ENCODE peak calls at places on chromosomes 5 and 9, in seven cellular contexts. Y, Z, X, B, P, W and V are unnamed samples.

GRCh38 chr9:88460583-88461332 is 72.5 kb downstream of the SPIN1 start:
- DNase-seq in Y (no peak), Z (no peak), X (no peak), B (no peak), P (no peak), W (no peak), V (peak; percentile 11)

GRCh38 chr5:80246995-80247729 is 8.7 kb downstream of the SERINC5 start:
- DNase-seq in Y (peak; percentile 89), Z (peak; percentile 73), X (no peak), B (peak; percentile 97), P (peak; percentile 41), W (peak; percentile 49), V (peak; percentile 89)

GRCh38 chr5:10354048-10354872 is 765 bp downstream of the MARCHF6 start:
- DNase-seq in Y (peak; percentile 75), Z (peak; percentile 55), X (no peak), B (no peak), P (peak; percentile 80), W (no peak), V (peak; percentile 47)

GRCh38 chr9:91939953-91940352 is 10.1 kb downstream of the ROR2 start:
- DNase-seq in Y (no peak), Z (no peak), X (no peak), B (no peak), P (no peak), W (no peak), V (no peak)

GRCh38 chr9:100427366-100428263 is 672 bp downstream of the MSANTD3 start:
- DNase-seq in Y (peak; percentile 75), Z (peak; percentile 57), X (no peak), B (no peak), P (peak; percentile 42), W (peak; percentile 57), V (peak; percentile 65)

GRCh38 chr5:142529626-142530278 is 156.1 kb downstream of the FGF1 start:
- DNase-seq in Y (no peak), Z (no peak), X (no peak), B (no peak), P (no peak), W (no peak), V (peak; percentile 61)

GRCh38 chr5:171628344-171628743 is 157.3 kb upstream of the SMIM23 start:
- DNase-seq in Y (no peak), Z (no peak), X (peak; percentile 29), B (no peak), P (no peak), W (peak; percentile 25), V (peak; percentile 60)

GRCh38 chr9:127341152-127341551 is 55.8 kb upstream of the SLC2A8 start:
- DNase-seq in Y (no peak), Z (no peak), X (no peak), B (no peak), P (no peak), W (no peak), V (no peak)

GRCh38 chr5:442335-443238 is at the start of gene EXOC3:
- DNase-seq in Y (peak; percentile 92), Z (peak; percentile 82), X (peak; percentile 77), B (no peak), P (peak; percentile 86), W (peak; percentile 55), V (peak; percentile 63)

GRCh38 chr9:113645224-113645971 is 181.9 kb downstream of the RGS3 start:
- DNase-seq in Y (no peak), Z (no peak), X (peak; percentile 38), B (no peak), P (no peak), W (no peak), V (no peak)

GRCh38 chr9:134500931-134501265 is 140.7 kb upstream of the COL5A1 start:
- DNase-seq in Y (no peak), Z (no peak), X (no peak), B (no peak), P (no peak), W (no peak), V (no peak)

GRCh38 chr5:65076251-65076869 is 307.6 kb downstream of the CWC27 start:
- DNase-seq in Y (peak; percentile 86), Z (peak; percentile 17), X (no peak), B (no peak), P (peak; percentile 84), W (peak; percentile 24), V (peak; percentile 64)

GRCh38 chr9:38062498-38063362 is 6.3 kb downstream of the SHB start:
- DNase-seq in Y (peak; percentile 43), Z (no peak), X (no peak), B (no peak), P (peak; percentile 48), W (no peak), V (peak; percentile 41)

GRCh38 chr5:158303883-158304282 is 444.9 kb upstream of the CLINT1 start:
- DNase-seq in Y (no peak), Z (no peak), X (no peak), B (no peak), P (no peak), W (no peak), V (no peak)

GRCh38 chr5:119478781-119479180 is 26.5 kb downstream of the HSD17B4 start:
- DNase-seq in Y (no peak), Z (no peak), X (no peak), B (no peak), P (no peak), W (no peak), V (no peak)

GRCh38 chr5:179870403-179870903 is 11.8 kb upstream of the MRNIP start:
- DNase-seq in Y (peak; percentile 43), Z (no peak), X (no peak), B (no peak), P (peak; percentile 31), W (no peak), V (no peak)

GRCh38 chr9:113828211-113828610 is 47.9 kb upstream of the ZNF618 start:
- DNase-seq in Y (peak; percentile 52), Z (no peak), X (no peak), B (no peak), P (no peak), W (no peak), V (no peak)

GRCh38 chr9:90894956-90895687 is 93.5 kb downstream of the SYK start:
- DNase-seq in Y (peak; percentile 30), Z (no peak), X (no peak), B (no peak), P (no peak), W (no peak), V (no peak)

GRCh38 chr5:116520706-116521105 is 53.9 kb downstream of the SEMA6A start:
- DNase-seq in Y (no peak), Z (no peak), X (no peak), B (no peak), P (no peak), W (peak; percentile 23), V (no peak)

GRCh38 chr5:25544652-25545249 is 900.0 kb upstream of the CDH10 start:
- DNase-seq in Y (peak; percentile 4), Z (no peak), X (no peak), B (peak; percentile 4), P (peak; percentile 13), W (no peak), V (no peak)

GRCh38 chr5:81194633-81195333 is 38.3 kb upstream of the CKMT2 start:
- DNase-seq in Y (peak; percentile 93), Z (peak; percentile 79), X (peak; percentile 80), B (no peak), P (peak; percentile 82), W (peak; percentile 66), V (peak; percentile 74)

GRCh38 chr5:173554989-173555705 is 61.3 kb downstream of the BOD1 start:
- DNase-seq in Y (no peak), Z (no peak), X (no peak), B (no peak), P (no peak), W (no peak), V (no peak)
- H3K4me3 ChIP-seq in Y (no peak overlapping the region), Z (no peak overlapping the region), X (peak overlapping the region; percentile 17), B (no peak overlapping the region), P (no peak overlapping the region), W (no peak overlapping the region), V (no peak overlapping the region)

GRCh38 chr5:75612211-75612579 is 942 bp downstream of the ANKDD1B start:
- DNase-seq in Y (no peak), Z (no peak), X (no peak), B (no peak), P (no peak), W (no peak), V (no peak)
- H3K4me3 ChIP-seq in Y (peak overlapping the region; percentile 81), Z (no peak overlapping the region), X (peak overlapping the region; percentile 70), B (peak overlapping the region; percentile 54), P (no peak overlapping the region), W (peak overlapping the region; percentile 57), V (peak overlapping the region; percentile 61)

GRCh38 chr5:5141625-5142527 is 1.7 kb downstream of the ADAMTS16 start:
- DNase-seq in Y (peak; percentile 89), Z (peak; percentile 32), X (no peak), B (no peak), P (peak; percentile 71), W (peak; percentile 40), V (peak; percentile 59)
- H3K4me3 ChIP-seq in Y (no peak overlapping the region), Z (no peak overlapping the region), X (peak overlapping the region; percentile 67), B (peak overlapping the region; percentile 77), P (no peak overlapping the region), W (no peak overlapping the region), V (no peak overlapping the region)

DNA sequence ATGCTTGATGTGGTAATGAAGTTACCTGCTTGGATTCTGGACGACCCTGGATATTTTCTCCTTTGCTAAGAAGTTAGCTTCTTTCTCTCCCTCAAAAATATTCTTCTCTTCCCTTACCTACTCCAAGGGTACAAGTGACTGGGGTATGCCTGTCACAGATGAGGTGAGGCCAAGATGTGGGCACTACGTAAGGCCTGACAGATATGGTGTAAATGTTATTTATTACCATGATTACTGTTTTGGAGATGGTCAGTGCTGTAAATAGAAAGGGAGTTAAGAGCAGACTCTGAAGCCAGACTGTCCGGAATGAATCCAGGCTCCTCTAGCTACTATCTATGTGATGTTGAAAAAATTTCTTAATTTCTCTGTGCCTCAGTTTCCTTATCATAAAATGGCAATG is 1.1 kb upstream of the KIAA1958 start:
- DNase-seq in Y (no peak), Z (no peak), X (no peak), B (no peak), P (no peak), W (no peak), V (no peak)
- H3K4me3 ChIP-seq in Y (no peak overlapping the region), Z (no peak overlapping the region), X (no peak overlapping the region), B (no peak overlapping the region), P (peak overlapping the region; percentile 97), W (no peak overlapping the region), V (peak overlapping the region; percentile 85)

GRCh38 chr9:124450931-124451661 is 845 bp downstream of the ADGRD2 start:
- DNase-seq in Y (no peak), Z (no peak), X (no peak), B (no peak), P (no peak), W (no peak), V (no peak)
- H3K4me3 ChIP-seq in Y (no peak overlapping the region), Z (no peak overlapping the region), X (no peak overlapping the region), B (no peak overlapping the region), P (no peak overlapping the region), W (no peak overlapping the region), V (no peak overlapping the region)

GRCh38 chr5:108726446-108727091 is 21.1 kb upstream of the FER start:
- DNase-seq in Y (no peak), Z (no peak), X (no peak), B (no peak), P (peak; percentile 9), W (no peak), V (peak; percentile 36)
- H3K4me3 ChIP-seq in Y (peak overlapping the region; percentile 94), Z (no peak overlapping the region), X (peak overlapping the region; percentile 91), B (no peak overlapping the region), P (no peak overlapping the region), W (no peak overlapping the region), V (peak overlapping the region; percentile 86)

GRCh38 chr9:121285835-121286687 is 18.1 kb downstream of the GSN start:
- DNase-seq in Y (peak; percentile 80), Z (peak; percentile 63), X (peak; percentile 92), B (no peak), P (no peak), W (peak; percentile 88), V (peak; percentile 72)
- H3K4me3 ChIP-seq in Y (peak overlapping the region; percentile 55), Z (no peak overlapping the region), X (peak overlapping the region; percentile 57), B (no peak overlapping the region), P (no peak overlapping the region), W (peak overlapping the region; percentile 30), V (no peak overlapping the region)